ENCODE peak calls at places on chromosomes 6 and 20, in five cellular contexts. One of them, this sample, is unnamed.

GRCh38 chr20:6783752-6784725 is 16.6 kb downstream of the BMP2 start:
- DNase-seq in Karpas-422: no peak
- DNase-seq in left cardiac atrium: no peak
- DNase-seq in activated T-cell treated with anti-CD3 and anti-CD28 coated beads for 1 hour: no peak
- DNase-seq in KBM-7: no peak
- DNase-seq in this sample: no peak

GRCh38 chr6:40968620-40969145 is 70.3 kb downstream of the UNC5CL start:
- DNase-seq in KBM-7: no peak
- DNase-seq in Karpas-422: no peak
- DNase-seq in activated T-cell treated with anti-CD3 and anti-CD28 coated beads for 1 hour: no peak
- DNase-seq in left cardiac atrium: no peak
- DNase-seq in this sample: no peak

GRCh38 chr6:50936277-50936681 is 117.6 kb downstream of the TFAP2B start:
- DNase-seq in activated T-cell treated with anti-CD3 and anti-CD28 coated beads for 1 hour: no peak
- DNase-seq in Karpas-422: no peak
- DNase-seq in left cardiac atrium: no peak
- DNase-seq in KBM-7: peak; percentile 25
- DNase-seq in this sample: no peak

GRCh38 chr6:151675746-151676459 is 131.6 kb upstream of the ESR1 start:
- DNase-seq in left cardiac atrium: no peak
- DNase-seq in activated T-cell treated with anti-CD3 and anti-CD28 coated beads for 1 hour: peak; percentile 21
- DNase-seq in Karpas-422: peak; percentile 92
- DNase-seq in KBM-7: peak; percentile 72
- DNase-seq in this sample: peak; percentile 27

GRCh38 chr6:13712485-13712990 is 903 bp upstream of the RANBP9 start:
- DNase-seq in Karpas-422: peak; percentile 60
- DNase-seq in KBM-7: no peak
- DNase-seq in left cardiac atrium: no peak
- DNase-seq in activated T-cell treated with anti-CD3 and anti-CD28 coated beads for 1 hour: no peak
- DNase-seq in this sample: no peak

GRCh38 chr6:169288591-169288990 is 34.9 kb upstream of the THBS2 start:
- DNase-seq in left cardiac atrium: peak; percentile 57
- DNase-seq in Karpas-422: no peak
- DNase-seq in activated T-cell treated with anti-CD3 and anti-CD28 coated beads for 1 hour: no peak
- DNase-seq in KBM-7: no peak
- DNase-seq in this sample: no peak

GRCh38 chr6:13710552-13711383 is 867 bp downstream of the RANBP9 start:
- DNase-seq in activated T-cell treated with anti-CD3 and anti-CD28 coated beads for 1 hour: peak; percentile 16
- DNase-seq in Karpas-422: peak; percentile 72
- DNase-seq in KBM-7: peak; percentile 39
- DNase-seq in left cardiac atrium: peak; percentile 51
- DNase-seq in this sample: peak; percentile 28

GRCh38 chr6:138103876-138104275 is 3.3 kb downstream of the PERP start:
- DNase-seq in Karpas-422: no peak
- DNase-seq in activated T-cell treated with anti-CD3 and anti-CD28 coated beads for 1 hour: no peak
- DNase-seq in KBM-7: no peak
- DNase-seq in left cardiac atrium: no peak
- DNase-seq in this sample: no peak

GRCh38 chr6:164252952-164253351 is 838.4 kb downstream of the QKI start:
- DNase-seq in left cardiac atrium: no peak
- DNase-seq in Karpas-422: no peak
- DNase-seq in KBM-7: peak; percentile 0
- DNase-seq in activated T-cell treated with anti-CD3 and anti-CD28 coated beads for 1 hour: no peak
- DNase-seq in this sample: no peak

GRCh38 chr20:58822175-58822574 is 28.5 kb downstream of the GNAS-AS1 start:
- DNase-seq in activated T-cell treated with anti-CD3 and anti-CD28 coated beads for 1 hour: no peak
- DNase-seq in Karpas-422: peak; percentile 70
- DNase-seq in KBM-7: no peak
- DNase-seq in left cardiac atrium: no peak
- DNase-seq in this sample: no peak

GRCh38 chr6:147382945-147383554 is 125.4 kb upstream of the SAMD5 start:
- DNase-seq in KBM-7: peak; percentile 15
- DNase-seq in left cardiac atrium: no peak
- DNase-seq in activated T-cell treated with anti-CD3 and anti-CD28 coated beads for 1 hour: no peak
- DNase-seq in Karpas-422: peak; percentile 58
- DNase-seq in this sample: no peak

GRCh38 chr6:14501240-14501639 is 383.7 kb downstream of the CD83 start:
- DNase-seq in activated T-cell treated with anti-CD3 and anti-CD28 coated beads for 1 hour: no peak
- DNase-seq in KBM-7: no peak
- DNase-seq in left cardiac atrium: no peak
- DNase-seq in Karpas-422: no peak
- DNase-seq in this sample: no peak

GRCh38 chr6:102686461-102686860 is 1293.0 kb downstream of the GRIK2 start:
- DNase-seq in activated T-cell treated with anti-CD3 and anti-CD28 coated beads for 1 hour: no peak
- DNase-seq in left cardiac atrium: no peak
- DNase-seq in Karpas-422: no peak
- DNase-seq in KBM-7: no peak
- DNase-seq in this sample: no peak

GRCh38 chr20:4999788-5000187 is 1.5 kb downstream of the SLC23A2 start:
- DNase-seq in KBM-7: no peak
- DNase-seq in Karpas-422: no peak
- DNase-seq in left cardiac atrium: no peak
- DNase-seq in activated T-cell treated with anti-CD3 and anti-CD28 coated beads for 1 hour: no peak
- DNase-seq in this sample: no peak

GRCh38 chr20:57653546-57653900 is 33.3 kb upstream of the ZBP1 start:
- DNase-seq in Karpas-422: no peak
- DNase-seq in KBM-7: no peak
- DNase-seq in left cardiac atrium: no peak
- DNase-seq in activated T-cell treated with anti-CD3 and anti-CD28 coated beads for 1 hour: no peak
- DNase-seq in this sample: no peak

GRCh38 chr20:51385941-51386530 is 156.5 kb downstream of the NFATC2 start:
- DNase-seq in KBM-7: peak; percentile 45
- DNase-seq in Karpas-422: peak; percentile 82
- DNase-seq in activated T-cell treated with anti-CD3 and anti-CD28 coated beads for 1 hour: no peak
- DNase-seq in left cardiac atrium: no peak
- DNase-seq in this sample: peak; percentile 32

GRCh38 chr6:81465859-81466258 is 286.6 kb downstream of the TENT5A start:
- DNase-seq in Karpas-422: peak; percentile 41
- DNase-seq in activated T-cell treated with anti-CD3 and anti-CD28 coated beads for 1 hour: no peak
- DNase-seq in left cardiac atrium: no peak
- DNase-seq in KBM-7: peak; percentile 48
- DNase-seq in this sample: no peak

GRCh38 chr20:33791959-33792597 is 19.1 kb upstream of the CHMP4B start:
- DNase-seq in Karpas-422: peak; percentile 75
- DNase-seq in activated T-cell treated with anti-CD3 and anti-CD28 coated beads for 1 hour: peak; percentile 46
- DNase-seq in KBM-7: peak; percentile 59
- DNase-seq in left cardiac atrium: peak; percentile 46
- DNase-seq in this sample: peak; percentile 73

GRCh38 chr20:63560856-63561609 is 7.1 kb downstream of the FNDC11 start:
- DNase-seq in left cardiac atrium: no peak
- DNase-seq in Karpas-422: no peak
- DNase-seq in KBM-7: no peak
- DNase-seq in activated T-cell treated with anti-CD3 and anti-CD28 coated beads for 1 hour: no peak
- DNase-seq in this sample: peak; percentile 17

GRCh38 chr6:110944681-110945151 is 13.8 kb upstream of the GTF3C6 start:
- DNase-seq in activated T-cell treated with anti-CD3 and anti-CD28 coated beads for 1 hour: no peak
- DNase-seq in left cardiac atrium: no peak
- DNase-seq in KBM-7: peak; percentile 65
- DNase-seq in Karpas-422: peak; percentile 53
- DNase-seq in this sample: no peak

GRCh38 chr20:24993337-24994185 is 1.0 kb upstream of the APMAP start:
- DNase-seq in KBM-7: peak; percentile 48
- DNase-seq in Karpas-422: peak; percentile 64
- DNase-seq in left cardiac atrium: no peak
- DNase-seq in activated T-cell treated with anti-CD3 and anti-CD28 coated beads for 1 hour: no peak
- DNase-seq in this sample: no peak

GRCh38 chr6:153790881-153791473 is 248.1 kb upstream of the OPRM1 start:
- DNase-seq in left cardiac atrium: no peak
- DNase-seq in KBM-7: peak; percentile 19
- DNase-seq in Karpas-422: peak; percentile 62
- DNase-seq in activated T-cell treated with anti-CD3 and anti-CD28 coated beads for 1 hour: no peak
- DNase-seq in this sample: no peak

GRCh38 chr6:107665386-107665785 is 158.7 kb downstream of the SCML4 start:
- DNase-seq in KBM-7: no peak
- DNase-seq in left cardiac atrium: no peak
- DNase-seq in activated T-cell treated with anti-CD3 and anti-CD28 coated beads for 1 hour: no peak
- DNase-seq in Karpas-422: no peak
- DNase-seq in this sample: no peak

GRCh38 chr20:24971702-24972101 is 20.8 kb downstream of the APMAP start:
- DNase-seq in activated T-cell treated with anti-CD3 and anti-CD28 coated beads for 1 hour: no peak
- DNase-seq in KBM-7: no peak
- DNase-seq in left cardiac atrium: no peak
- DNase-seq in Karpas-422: no peak
- DNase-seq in this sample: no peak

GRCh38 chr6:155126727-155127439 is 131.8 kb downstream of the TIAM2 start:
- DNase-seq in Karpas-422: no peak
- DNase-seq in KBM-7: no peak
- DNase-seq in left cardiac atrium: no peak
- DNase-seq in activated T-cell treated with anti-CD3 and anti-CD28 coated beads for 1 hour: no peak
- DNase-seq in this sample: no peak

This sample was measured in CD8-positive, alpha-beta T cell.